ENCODE peak calls at places on chromosome 15, in seven cellular contexts. D is gastrocnemius medialis, T is astrocyte, B is right lobe of liver, K is Peyer's patch, Y is lower lobe of right lung, Q is upper lobe of left lung. A is an unnamed sample.
A peak's percentile ranks its signal among the peaks of the same experiment; 100 is the strongest.

GRCh38 chr15:89937365-89938355 is 24.9 kb upstream of the ARPIN start:
- DNase-seq in D (no peak), T (peak; percentile 45), K (no peak), Q (no peak), B (no peak), Y (no peak), A (no peak)

GRCh38 chr15:101477851-101478353 is 11.6 kb downstream of the PCSK6 start:
- DNase-seq in Q (no peak), Y (no peak), B (no peak), D (no peak), T (no peak), K (no peak), A (no peak)

GRCh38 chr15:65385868-65386253 is 8.1 kb upstream of the IGDCC3 start:
- DNase-seq in T (no peak), Q (no peak), Y (no peak), B (no peak), D (no peak), K (no peak), A (no peak)

GRCh38 chr15:32704343-32705076 is 13.3 kb upstream of the GREM1 start:
- DNase-seq in T (peak; percentile 87), B (no peak), Y (no peak), K (no peak), D (no peak), Q (no peak), A (peak; percentile 87)

GRCh38 chr15:55661431-55661830 is 73.3 kb upstream of the PYGO1 start:
- DNase-seq in K (no peak), D (no peak), Q (no peak), Y (no peak), T (peak; percentile 52), B (no peak), A (peak; percentile 65)

GRCh38 chr15:37037256-37037655 is 63.1 kb downstream of the MEIS2 start:
- DNase-seq in T (no peak), B (no peak), Y (no peak), D (no peak), Q (no peak), K (no peak), A (no peak)

GRCh38 chr15:57562220-57562769 is 29.4 kb upstream of the MYZAP start:
- DNase-seq in Q (peak; percentile 67), K (no peak), B (no peak), T (no peak), Y (no peak), D (no peak), A (no peak)

GRCh38 chr15:63458794-63459395 is 45.5 kb upstream of the USP3 start:
- DNase-seq in T (no peak), D (no peak), Q (peak; percentile 70), Y (no peak), B (no peak), K (no peak), A (no peak)

GRCh38 chr15:73324496-73325170 is 44.1 kb downstream of the HCN4 start:
- DNase-seq in T (no peak), Q (no peak), K (no peak), Y (no peak), B (peak; percentile 15), D (no peak), A (no peak)

GRCh38 chr15:60520825-60521368 is 42.0 kb upstream of the ICE2 start:
- DNase-seq in Y (peak; percentile 66), D (peak; percentile 59), B (no peak), T (peak; percentile 26), Q (no peak), K (peak; percentile 76), A (peak; percentile 54)

GRCh38 chr15:38401101-38401500 is 52.8 kb upstream of the FAM98B start:
- DNase-seq in T (peak; percentile 52), K (no peak), Q (no peak), B (no peak), Y (no peak), D (no peak), A (peak; percentile 67)

GRCh38 chr15:31367730-31368344 is 41.2 kb downstream of the KLF13 start:
- DNase-seq in Q (no peak), K (peak; percentile 64), T (no peak), B (no peak), D (no peak), Y (peak; percentile 50), A (no peak)

GRCh38 chr15:51315726-51316125 is 22.7 kb downstream of the CYP19A1 start:
- DNase-seq in Q (no peak), B (no peak), Y (no peak), T (no peak), K (no peak), D (no peak), A (no peak)

GRCh38 chr15:46146915-46147314 is 512.1 kb downstream of the SQOR start:
- DNase-seq in T (no peak), K (no peak), B (no peak), Y (no peak), Q (peak; percentile 35), D (no peak), A (no peak)
- H3K36me3 ChIP-seq in T (no peaks in the 10 kb centered on the region), K (no peaks in the 10 kb centered on the region), B (no peaks in the 10 kb centered on the region), Y (no peaks in the 10 kb centered on the region), Q (no peaks in the 10 kb centered on the region), D (no peaks in the 10 kb centered on the region), A (no peaks in the 10 kb centered on the region)

GRCh38 chr15:85005319-85005718 is 23.7 kb downstream of the PDE8A start:
- DNase-seq in D (no peak), Q (no peak), Y (no peak), T (no peak), K (no peak), B (no peak), A (no peak)

GRCh38 chr15:85005744-85006143 is 24.1 kb downstream of the PDE8A start:
- DNase-seq in K (no peak), Y (peak; percentile 62), Q (no peak), B (no peak), T (no peak), D (no peak), A (no peak)

GRCh38 chr15:85003593-85004312 is 22.1 kb downstream of the PDE8A start:
- DNase-seq in D (no peak), Y (peak; percentile 51), B (no peak), T (no peak), K (no peak), Q (no peak), A (no peak)

GRCh38 chr15:85006201-85006600 is 24.5 kb downstream of the PDE8A start:
- DNase-seq in Q (no peak), K (no peak), B (no peak), Y (no peak), T (no peak), D (no peak), A (no peak)

DNA sequence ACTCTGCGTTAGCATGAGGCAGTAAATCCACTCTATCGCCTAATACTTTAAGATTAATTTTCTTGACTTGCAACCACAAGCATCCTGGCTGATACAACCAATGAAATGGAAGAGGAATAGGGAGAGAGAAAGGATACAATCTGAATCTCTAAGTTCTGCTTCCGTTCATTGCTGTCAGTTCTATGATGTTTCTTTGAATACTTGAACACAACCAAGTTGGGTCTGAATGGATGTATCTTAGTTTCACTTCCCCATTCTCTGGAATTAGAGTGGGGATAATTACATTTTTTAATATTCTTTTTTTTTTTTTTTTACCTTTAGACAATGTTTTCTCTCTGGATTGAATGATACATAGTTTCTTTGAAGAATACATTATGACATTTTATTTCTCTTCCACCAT is 22.9 kb downstream of the PDE8A start:
- DNase-seq in T (no peak), B (no peak), D (no peak), Q (no peak), K (no peak), Y (no peak), A (no peak)
- H3K4me1 ChIP-seq in T (peaks cover 2% of the 10 kb centered on the region), B (peaks cover 3% of the 10 kb centered on the region), D (peaks cover 57% of the 10 kb centered on the region), Q (peaks cover 21% of the 10 kb centered on the region), K (peaks cover 57% of the 10 kb centered on the region), Y (peaks cover 78% of the 10 kb centered on the region), A (peaks cover 3% of the 10 kb centered on the region)

GRCh38 chr15:43211336-43211735 is 9.5 kb downstream of the EPB42 start:
- DNase-seq in Y (no peak), T (no peak), K (no peak), Q (no peak), D (no peak), B (no peak), A (no peak)

GRCh38 chr15:43210807-43211206 is 10.0 kb downstream of the EPB42 start:
- DNase-seq in T (no peak), Q (no peak), Y (no peak), B (no peak), K (no peak), D (no peak), A (no peak)

GRCh38 chr15:43210172-43210745 is 10.6 kb downstream of the EPB42 start:
- DNase-seq in K (no peak), D (no peak), T (no peak), Y (no peak), B (no peak), Q (no peak), A (no peak)

GRCh38 chr15:43208052-43209002 is 12.5 kb downstream of the EPB42 start:
- DNase-seq in Q (no peak), B (no peak), K (no peak), Y (no peak), T (no peak), D (no peak), A (no peak)

DNA sequence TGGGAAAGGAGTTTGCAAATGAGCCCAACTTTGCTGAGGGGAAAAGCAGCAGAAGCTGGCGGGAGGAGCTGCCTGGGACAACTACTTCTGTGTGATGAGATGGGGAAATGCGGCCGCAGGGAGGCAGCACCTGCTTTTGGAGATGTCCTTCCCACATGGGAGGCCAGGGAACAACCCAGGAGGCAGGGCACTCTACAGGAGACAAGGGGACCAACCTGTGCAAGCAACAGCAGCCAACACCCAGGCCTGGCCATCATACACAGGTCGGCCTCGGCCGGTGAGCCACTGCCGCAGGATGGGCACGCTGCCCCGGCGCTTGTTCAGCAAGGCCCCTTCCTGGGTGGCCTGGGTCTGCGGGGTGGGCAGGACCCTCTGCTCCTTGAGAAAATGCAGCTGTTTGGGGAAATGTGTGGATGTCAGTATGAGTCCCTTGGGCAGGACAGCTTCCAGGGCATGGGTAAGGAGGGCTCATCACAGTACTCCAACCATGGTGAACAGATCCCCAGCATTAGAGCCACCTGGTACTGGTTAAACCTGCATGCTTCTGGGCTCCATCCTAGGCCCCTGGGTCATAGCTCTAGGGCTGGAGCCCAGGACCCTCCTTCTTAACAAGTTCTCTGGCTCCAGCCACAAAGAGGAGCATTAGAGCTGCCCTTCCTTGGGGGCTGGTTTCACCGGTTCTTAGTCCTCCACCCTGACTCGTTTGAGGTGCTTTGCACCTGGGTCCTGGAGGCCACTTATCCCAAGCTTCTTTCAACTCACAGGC is 11.6 kb downstream of the EPB42 start:
- DNase-seq in D (no peak), B (no peak), Q (peak; percentile 77), K (no peak), T (no peak), Y (no peak), A (no peak)
- TF ChIP-seq CTCF in D (no peak), B (no peak), Q (no peak), K (no peak), T (no peak), Y (no peak), A (no peak)

GRCh38 chr15:45089712-45090373 is 24.1 kb downstream of the DUOX2 start:
- DNase-seq in K (no peak), Y (no peak), T (no peak), Q (no peak), B (no peak), D (no peak), A (no peak)

GRCh38 chr15:45093013-45093412 is 21.0 kb downstream of the DUOX2 start:
- DNase-seq in K (no peak), Q (no peak), D (no peak), Y (no peak), T (no peak), B (no peak), A (no peak)

GRCh38 chr15:45088801-45089711 is 24.9 kb downstream of the DUOX2 start:
- DNase-seq in Q (no peak), D (no peak), K (no peak), Y (no peak), T (no peak), B (no peak), A (no peak)

GRCh38 chr15:45091581-45091980 is 22.4 kb downstream of the DUOX2 start:
- DNase-seq in Y (no peak), K (no peak), D (peak; percentile 55), Q (no peak), B (no peak), T (no peak), A (no peak)

GRCh38 chr15:45091161-45091560 is 22.8 kb downstream of the DUOX2 start:
- DNase-seq in Q (no peak), K (no peak), Y (no peak), T (peak; percentile 13), B (no peak), D (no peak), A (peak; percentile 19)
- H3K36me3 ChIP-seq in Q (no peaks in the 10 kb centered on the region), K (no peaks in the 10 kb centered on the region), Y (no peaks in the 10 kb centered on the region), T (no peaks in the 10 kb centered on the region), B (no peaks in the 10 kb centered on the region), D (no peaks in the 10 kb centered on the region), A (no peaks in the 10 kb centered on the region)